ENCODE peak calls at places on chromosome 18, in ten cellular contexts. B is thoracic aorta, C is GM23338, V is uterus, R is mammary epithelial cell, I is testis, J is tibial nerve, O is NT2/D1, A is cardiac muscle cell, M is GM12878. Z is an unnamed sample.

GRCh38 chr18:28974504-28974903 is 797.6 kb upstream of the CDH2 start:
- DNase-seq in J (no peak), I (no peak), B (no peak), V (no peak), O (no peak), C (no peak), R (no peak), M (no peak), A (no peak), Z (no peak)

GRCh38 chr18:9123520-9123919 is 13.1 kb upstream of the ANKRD12 start:
- DNase-seq in O (no peak), A (no peak), J (no peak), C (no peak), V (no peak), I (no peak), R (no peak), B (no peak), M (no peak), Z (no peak)

GRCh38 chr18:7452331-7452730 is 114.8 kb upstream of the PTPRM start:
- DNase-seq in M (no peak), O (peak; percentile 38), V (no peak), C (peak; percentile 81), I (peak; percentile 60), R (peak; percentile 26), J (no peak), A (peak; percentile 68), B (no peak), Z (no peak)

GRCh38 chr18:12329125-12329698 is 21.2 kb downstream of the TUBB6 start:
- DNase-seq in C (no peak), I (peak; percentile 7), M (no peak), B (no peak), O (no peak), R (no peak), A (no peak), J (no peak), V (no peak), Z (no peak)

GRCh38 chr18:67300498-67300897 is 216.0 kb downstream of the DSEL start:
- DNase-seq in O (no peak), C (peak; percentile 50), J (no peak), R (peak; percentile 5), A (no peak), B (no peak), I (no peak), V (no peak), M (no peak), Z (no peak)

GRCh38 chr18:80244167-80244566 is 3.1 kb downstream of the PARD6G start:
- DNase-seq in B (no peak), A (no peak), V (no peak), C (no peak), M (no peak), R (no peak), J (no peak), O (no peak), I (peak; percentile 3), Z (no peak)

GRCh38 chr18:58848685-58849084 is 16.0 kb upstream of the ZNF532 start:
- DNase-seq in I (no peak), R (peak; percentile 74), C (peak; percentile 68), A (no peak), B (no peak), O (no peak), J (no peak), M (no peak), V (no peak), Z (no peak)

GRCh38 chr18:27969206-27969605 is 207.7 kb downstream of the CDH2 start:
- DNase-seq in J (no peak), O (no peak), C (no peak), V (no peak), M (no peak), I (no peak), A (no peak), R (no peak), B (no peak), Z (no peak)

GRCh38 chr18:40222736-40223135 is 1732.3 kb upstream of the PIK3C3 start:
- DNase-seq in R (no peak), J (no peak), I (no peak), O (no peak), V (no peak), B (no peak), C (no peak), M (no peak), A (no peak), Z (no peak)

GRCh38 chr18:577606-578005 is 2.6 kb upstream of the CETN1 start:
- DNase-seq in C (peak; percentile 34), M (no peak), A (no peak), J (no peak), O (no peak), B (no peak), R (no peak), I (no peak), V (no peak), Z (no peak)

GRCh38 chr18:32956591-32957310 is 183.9 kb upstream of the KLHL14 start:
- DNase-seq in A (peak; percentile 23), R (peak; percentile 5), B (no peak), C (peak; percentile 45), J (peak; percentile 31), I (peak; percentile 33), O (no peak), M (no peak), V (no peak), Z (no peak)

GRCh38 chr18:51540562-51540961 is 343.1 kb upstream of the MEX3C start:
- DNase-seq in R (no peak), I (no peak), C (no peak), O (no peak), V (no peak), B (no peak), M (no peak), A (no peak), J (no peak), Z (no peak)

GRCh38 chr18:80229766-80230745 is 17.3 kb downstream of the PARD6G start:
- DNase-seq in R (peak; percentile 57), J (no peak), O (no peak), C (no peak), M (no peak), A (no peak), I (no peak), V (no peak), B (no peak), Z (peak; percentile 36)

GRCh38 chr18:12886498-12887126 is 2.6 kb upstream of the PTPN2 start:
- DNase-seq in O (no peak), A (no peak), V (no peak), B (no peak), R (peak; percentile 26), J (no peak), C (peak; percentile 61), I (no peak), M (no peak), Z (no peak)

GRCh38 chr18:10453885-10454772 is at the start of gene APCDD1:
- DNase-seq in O (no peak), I (peak; percentile 52), V (peak; percentile 86), C (peak; percentile 73), M (no peak), J (peak; percentile 52), R (peak; percentile 11), B (no peak), A (peak; percentile 86), Z (peak; percentile 70)
- H3K27me3 ChIP-seq in O (peaks cover 12% of the 10 kb centered on the region), I (no peaks in the 10 kb centered on the region), V (no peaks in the 10 kb centered on the region), C (peaks cover 61% of the 10 kb centered on the region), M (peaks cover 8% of the 10 kb centered on the region), J (no peaks in the 10 kb centered on the region), R (peaks cover 23% of the 10 kb centered on the region), B (no peaks in the 10 kb centered on the region), A (peaks cover 12% of the 10 kb centered on the region), Z (no peaks in the 10 kb centered on the region)

DNA sequence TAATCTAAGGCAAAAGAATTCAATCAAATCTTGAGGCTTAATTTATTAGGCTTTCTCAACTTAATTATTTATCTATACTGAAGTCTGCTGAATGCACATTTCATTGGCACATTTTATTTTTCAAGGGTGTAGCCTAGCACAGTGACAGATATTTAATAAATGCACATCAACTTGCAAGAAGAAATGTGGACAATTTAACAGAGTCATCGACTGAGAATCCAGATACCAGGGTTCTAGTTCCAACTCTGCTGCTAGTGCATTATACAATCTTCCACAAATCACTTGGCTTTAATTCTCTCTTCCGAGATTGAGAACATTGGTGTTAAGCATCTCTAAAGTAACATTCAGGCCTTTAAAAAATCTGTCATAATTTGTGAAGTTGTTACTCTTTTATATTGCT is 88.5 kb upstream of the RBBP8 start:
- DNase-seq in A (no peak), C (no peak), B (no peak), M (no peak), O (no peak), V (no peak), J (no peak), R (no peak), I (no peak), Z (no peak)
- H3K4me1 ChIP-seq in A (peaks cover 13% of the 10 kb centered on the region), C (peaks cover 8% of the 10 kb centered on the region), B (no peaks in the 10 kb centered on the region), M (peaks cover 3% of the 10 kb centered on the region), O (no peaks in the 10 kb centered on the region), V (no peaks in the 10 kb centered on the region), J (no peaks in the 10 kb centered on the region), R (peaks cover 78% of the 10 kb centered on the region), I (no peaks in the 10 kb centered on the region), Z (no peaks in the 10 kb centered on the region)

GRCh38 chr18:57437782-57438668 is 2.9 kb downstream of the ONECUT2 start:
- DNase-seq in I (peak; percentile 75), V (no peak), C (peak; percentile 96), B (no peak), M (no peak), A (peak; percentile 87), J (no peak), R (peak; percentile 62), O (no peak), Z (no peak)

GRCh38 chr18:57439617-57439975 is 4.4 kb downstream of the ONECUT2 start:
- DNase-seq in C (peak; percentile 91), R (no peak), V (no peak), B (no peak), J (no peak), O (no peak), I (no peak), A (no peak), M (no peak), Z (no peak)

GRCh38 chr18:57439985-57440330 is 4.8 kb downstream of the ONECUT2 start:
- DNase-seq in M (no peak), O (no peak), B (no peak), V (no peak), I (no peak), C (peak; percentile 50), A (no peak), R (no peak), J (no peak), Z (no peak)

GRCh38 chr18:57437433-57437781 is 2.2 kb downstream of the ONECUT2 start:
- DNase-seq in I (no peak), M (no peak), J (no peak), B (no peak), A (no peak), C (peak; percentile 58), R (no peak), V (no peak), O (no peak), Z (no peak)

GRCh38 chr18:57438669-57439616 is 3.8 kb downstream of the ONECUT2 start:
- DNase-seq in J (no peak), O (no peak), V (no peak), M (no peak), R (no peak), B (no peak), C (peak; percentile 12), I (no peak), A (no peak), Z (no peak)
- H3K27me3 ChIP-seq in J (no peaks in the 10 kb centered on the region), O (peaks cover 93% of the 10 kb centered on the region), V (peaks cover 25% of the 10 kb centered on the region), M (peaks cover 10% of the 10 kb centered on the region), R (peaks cover 64% of the 10 kb centered on the region), B (peaks cover 41% of the 10 kb centered on the region), C (peaks cover 93% of the 10 kb centered on the region), I (no peaks in the 10 kb centered on the region), A (peaks cover 92% of the 10 kb centered on the region), Z (peaks cover 53% of the 10 kb centered on the region)

DNA sequence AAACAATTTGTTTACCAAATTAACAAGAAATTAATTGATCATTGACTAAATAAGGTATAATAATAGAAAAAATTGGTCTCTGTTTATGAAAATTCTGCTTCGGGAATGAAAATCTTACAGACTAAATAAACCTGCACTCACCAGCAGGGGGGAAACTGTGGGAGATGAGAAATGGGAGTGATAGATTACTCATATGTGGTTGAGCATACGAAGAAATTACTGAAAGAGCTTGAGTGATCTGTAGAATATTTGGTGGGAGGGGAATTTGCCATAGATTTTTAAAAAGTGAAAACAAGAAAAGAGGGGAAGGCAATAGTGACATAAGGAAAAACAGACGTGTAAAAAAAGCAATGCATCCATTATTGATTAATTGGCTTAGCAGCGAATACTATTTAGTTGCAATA is 2.2 kb downstream of the HMSD start:
- DNase-seq in J (no peak), C (no peak), R (peak; percentile 19), I (no peak), O (no peak), M (no peak), A (no peak), B (no peak), V (no peak), Z (no peak)
- H3K4me1 ChIP-seq in J (no peaks in the 10 kb centered on the region), C (peaks cover 9% of the 10 kb centered on the region), R (peaks cover 7% of the 10 kb centered on the region), I (no peaks in the 10 kb centered on the region), O (no peaks in the 10 kb centered on the region), M (peaks cover 9% of the 10 kb centered on the region), A (peaks cover 2% of the 10 kb centered on the region), B (peaks cover 13% of the 10 kb centered on the region), V (no peaks in the 10 kb centered on the region), Z (peaks cover 9% of the 10 kb centered on the region)